ENCODE peak calls at places on chromosomes 6 and 20, in eight cellular contexts. T is glutamatergic neuron; H is nephron progenitor cell; O is RCC 7860; C is activated CD4-positive, alpha-beta T cell treated with anti-CD3 and anti-CD28 coated beads for 1 hour; S is activated naive CD4-positive, alpha-beta T cell treated with Interleukin-2 at 50 U/mL for 16 hours; Y is amniotic stem cell; F is sciatic nerve. X is an unnamed sample.
A peak's percentile ranks its signal among the peaks of the same experiment; 100 is the strongest.

GRCh38 chr6:11919771-11920440 is 92.2 kb upstream of the HIVEP1 start:
- DNase-seq in O (no peak), Y (no peak), H (no peak), F (no peak), T (no peak), S (no peak), C (no peak), X (no peak)

GRCh38 chr6:11854418-11855165 is 76.0 kb upstream of the ADTRP start:
- DNase-seq in O (peak; percentile 52), T (no peak), C (no peak), S (no peak), F (no peak), H (no peak), Y (peak; percentile 48), X (no peak)

GRCh38 chr6:114377881-114378280 is 35.1 kb upstream of the HS3ST5 start:
- DNase-seq in Y (no peak), S (no peak), F (no peak), C (no peak), O (no peak), H (no peak), T (no peak), X (no peak)

GRCh38 chr6:166476634-166477215 is 94.0 kb upstream of the MPC1 start:
- DNase-seq in H (no peak), Y (no peak), F (no peak), S (no peak), T (peak; percentile 11), O (no peak), C (no peak), X (no peak)

GRCh38 chr6:64280569-64280968 is 645.0 kb downstream of the PHF3 start:
- DNase-seq in C (no peak), T (peak; percentile 30), O (peak; percentile 8), F (no peak), S (no peak), Y (no peak), H (peak; percentile 25), X (no peak)

GRCh38 chr6:26324295-26324727 is 40.7 kb upstream of the BTN3A2 start:
- DNase-seq in Y (no peak), T (no peak), C (no peak), H (no peak), F (no peak), S (no peak), O (no peak), X (no peak)

GRCh38 chr20:21529863-21530262 is 16.0 kb upstream of the NKX2-2 start:
- DNase-seq in C (no peak), S (no peak), Y (no peak), F (no peak), T (no peak), O (no peak), H (no peak), X (no peak)

GRCh38 chr6:30960907-30961673 is 20.3 kb downstream of the MUCL3 start:
- DNase-seq in Y (no peak), C (no peak), S (no peak), T (no peak), F (no peak), O (no peak), H (no peak), X (no peak)

GRCh38 chr6:63923139-63923739 is 287.6 kb downstream of the PHF3 start:
- DNase-seq in H (no peak), T (no peak), C (no peak), Y (no peak), O (peak; percentile 26), S (no peak), F (no peak), X (no peak)

GRCh38 chr20:944774-945410 is 28.8 kb upstream of the ANGPT4 start:
- DNase-seq in Y (no peak), T (no peak), S (no peak), F (no peak), O (no peak), C (no peak), H (no peak), X (no peak)

GRCh38 chr6:119334535-119335264 is 14.9 kb downstream of the MAN1A1 start:
- DNase-seq in T (no peak), O (no peak), F (no peak), S (no peak), C (no peak), Y (no peak), H (no peak), X (no peak)

GRCh38 chr6:166999845-167000253 is 652 bp downstream of the CEP43 start:
- DNase-seq in H (no peak), F (no peak), C (no peak), Y (no peak), O (no peak), T (no peak), S (no peak), X (no peak)

GRCh38 chr6:72954736-72955135 is 270.6 kb downstream of the KHDC1L start:
- DNase-seq in O (no peak), T (no peak), H (no peak), S (no peak), C (no peak), F (no peak), Y (no peak), X (no peak)

GRCh38 chr6:90251295-90251992 is 45.2 kb downstream of the BACH2 start:
- DNase-seq in F (no peak), Y (no peak), S (no peak), O (no peak), H (no peak), C (no peak), T (no peak), X (no peak)

GRCh38 chr20:61756966-61757677 is 308.6 kb downstream of the TAF4 start:
- DNase-seq in C (no peak), Y (no peak), H (no peak), T (no peak), F (no peak), O (no peak), S (no peak), X (no peak)

GRCh38 chr20:48604936-48605335 is 222.9 kb downstream of the PREX1 start:
- DNase-seq in H (no peak), S (no peak), Y (no peak), T (no peak), O (no peak), F (peak; percentile 36), C (no peak), X (no peak)

GRCh38 chr6:121726596-121726995 is 291.1 kb downstream of the GJA1 start:
- DNase-seq in Y (no peak), F (no peak), C (no peak), H (no peak), O (no peak), T (no peak), S (no peak), X (no peak)

GRCh38 chr6:22954749-22955385 is 385.5 kb downstream of the HDGFL1 start:
- DNase-seq in O (peak; percentile 9), Y (no peak), F (no peak), H (no peak), S (no peak), T (no peak), C (no peak), X (no peak)

GRCh38 chr20:13765299-13765698 is 19.4 kb downstream of the ESF1 start:
- DNase-seq in C (no peak), F (no peak), S (no peak), T (no peak), H (no peak), O (no peak), Y (no peak), X (no peak)

GRCh38 chr6:15332441-15332840 is 86.6 kb downstream of the JARID2 start:
- DNase-seq in H (no peak), C (no peak), O (no peak), S (no peak), T (no peak), F (no peak), Y (no peak), X (no peak)

GRCh38 chr6:111712398-111712797 is 106.7 kb upstream of the TRAF3IP2 start:
- DNase-seq in Y (peak; percentile 3), T (no peak), O (no peak), S (no peak), C (no peak), H (peak; percentile 16), F (no peak), X (no peak)